ENCODE peak calls at places on chromosomes 5 and 9, in four cellular contexts. A is astrocyte, J is IMR-90, K is SK-N-SH. X is an unnamed sample. For H3K4me1, the result is how much of the 10 kb centered on the place peaks cover.

GRCh38 chr9:14238518-14238917 is 75.4 kb downstream of the NFIB start:
- DNase-seq in A (peak), J (peak), K (no peak), X (no peak)

GRCh38 chr5:91864902-91865420 is 481.8 kb upstream of the ARRDC3 start:
- DNase-seq in A (no peak), J (no peak), K (no peak), X (no peak)

GRCh38 chr5:90488791-90489190 is 14.1 kb downstream of the POLR3G start:
- DNase-seq in A (peak), J (peak), K (no peak), X (no peak)

GRCh38 chr5:56190500-56190899 is 42.6 kb downstream of the ANKRD55 start:
- DNase-seq in A (peak), J (peak), K (no peak), X (no peak)

GRCh38 chr9:17222932-17223331 is 88.1 kb downstream of the CNTLN start:
- DNase-seq in A (no peak), J (no peak), K (no peak), X (no peak)

GRCh38 chr9:25600501-25600900 is 77.7 kb downstream of the TUSC1 start:
- DNase-seq in A (no peak), J (no peak), K (no peak), X (no peak)

GRCh38 chr9:720239-720881 is 121.1 kb upstream of the DMRT1 start:
- DNase-seq in A (no peak), J (no peak), K (no peak), X (no peak)

GRCh38 chr9:38622083-38622674 is 1.8 kb upstream of the ANKRD18A start:
- DNase-seq in A (no peak), J (no peak), K (peak), X (peak)

GRCh38 chr9:2125909-2126308 is 110.8 kb downstream of the SMARCA2 start:
- DNase-seq in A (no peak), J (peak), K (no peak), X (no peak)

GRCh38 chr9:133005221-133005760 is 25.5 kb upstream of the GTF3C5 start:
- DNase-seq in A (no peak), J (no peak), K (no peak), X (no peak)

GRCh38 chr9:129624947-129625346 is 1.0 kb upstream of the NTMT1 start:
- DNase-seq in A (no peak), J (peak), K (no peak), X (no peak)

GRCh38 chr9:92650839-92651621 is 18.9 kb downstream of the IPPK start:
- DNase-seq in A (peak), J (peak), K (peak), X (no peak)

GRCh38 chr9:89978185-89978584 is 373.4 kb downstream of the GADD45G start:
- DNase-seq in A (no peak), J (peak), K (no peak), X (no peak)

DNA sequence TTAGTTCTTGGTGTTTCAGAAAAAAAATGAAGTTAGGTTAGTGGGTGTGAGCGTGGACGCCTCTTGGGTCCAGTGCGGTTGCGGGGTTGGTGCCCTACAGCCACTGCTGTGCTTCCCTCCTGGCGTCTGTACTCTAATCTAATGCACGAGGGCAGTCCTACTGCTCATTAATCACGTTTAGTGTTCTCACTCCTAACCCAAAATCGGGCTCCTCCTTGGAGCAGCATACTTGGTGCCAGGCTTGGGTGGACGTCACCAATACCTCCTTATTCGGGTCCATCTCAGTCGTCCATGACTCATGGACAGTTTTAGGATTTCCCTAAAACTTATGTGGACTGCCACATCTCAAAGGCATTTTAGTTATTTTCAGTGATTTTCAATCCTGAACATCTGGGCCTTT is 41.6 kb downstream of the TRIO start:
- DNase-seq in A (peak), J (peak), K (no peak), X (no peak)
- H3K4me1 ChIP-seq in A (half or more), J (under half), K (half or more), X (under half)

DNA sequence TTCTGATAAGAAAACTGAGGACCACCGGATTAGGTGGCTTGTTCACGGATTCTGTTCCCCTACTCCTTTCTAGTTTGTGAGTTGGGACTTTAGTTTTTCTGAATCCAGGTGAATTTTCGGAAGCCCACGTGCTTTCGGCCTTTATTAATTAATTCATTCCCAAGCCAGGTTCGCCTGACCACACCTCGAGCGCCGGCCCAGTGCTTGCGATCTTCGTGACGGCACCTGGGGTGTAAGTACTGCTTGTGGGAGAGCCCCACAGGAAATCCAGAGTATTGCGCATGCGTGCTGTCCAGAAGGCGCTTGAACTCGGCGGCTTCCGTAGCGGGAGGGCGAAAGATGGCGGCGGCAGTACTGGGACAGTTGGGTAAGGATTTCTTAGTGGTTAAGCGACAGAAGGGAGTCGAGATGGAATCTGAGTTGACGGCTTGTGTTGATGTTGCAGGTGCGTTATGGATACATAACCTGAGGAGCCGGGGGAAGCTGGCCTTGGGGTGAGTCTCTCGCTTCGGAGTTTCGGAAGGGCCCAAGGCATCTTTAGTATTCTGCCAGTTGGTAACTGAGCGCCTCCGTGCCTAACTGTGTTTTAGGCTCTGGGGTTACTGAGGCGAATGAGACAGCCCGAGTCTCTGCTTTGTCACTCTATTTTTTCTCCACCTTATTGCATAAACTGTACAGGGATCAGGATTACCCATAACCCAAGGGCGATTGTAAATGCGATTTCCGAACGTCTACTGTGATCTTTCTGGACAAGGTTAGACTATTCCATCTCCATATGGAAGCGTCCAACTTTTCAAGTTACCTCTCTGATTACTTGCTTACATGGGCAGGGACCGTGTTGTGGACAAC is at the start of gene MRPL22:
- DNase-seq in A (peak), J (peak), K (peak), X (peak)
- TF ChIP-seq CTCF in A (no peak), J (no peak), K (no peak), X (no peak)

GRCh38 chr5:139273322-139273571 is 20.3 kb upstream of the MATR3 start:
- DNase-seq in A (no peak), J (no peak), K (peak), X (no peak)

GRCh38 chr5:139271201-139272027 is 22.1 kb upstream of the MATR3 start:
- DNase-seq in A (peak), J (peak), K (no peak), X (no peak)

GRCh38 chr5:139275536-139276297 is 17.8 kb upstream of the MATR3 start:
- DNase-seq in A (no peak), J (no peak), K (no peak), X (peak)

GRCh38 chr5:139273572-139274264 is 19.8 kb upstream of the MATR3 start:
- DNase-seq in A (peak), J (peak), K (peak), X (peak)

GRCh38 chr5:139272471-139273321 is 20.8 kb upstream of the MATR3 start:
- DNase-seq in A (peak), J (peak), K (no peak), X (peak)
- H3K9ac ChIP-seq in A (peak), J (peak), K (peak), X (peak)

GRCh38 chr5:1789838-1790462 is 9.7 kb downstream of the MRPL36 start:
- DNase-seq in A (peak), J (peak), K (no peak), X (no peak)
- H3K4me1 ChIP-seq in A (half or more), J (under half), K (under half), X (under half)

GRCh38 chr9:76761448-76761847 is 2.8 kb upstream of the PCA3 start:
- DNase-seq in A (no peak), J (peak), K (no peak), X (no peak)

GRCh38 chr9:76757274-76757673 is 7.0 kb upstream of the PCA3 start:
- DNase-seq in A (no peak), J (no peak), K (no peak), X (no peak)

GRCh38 chr9:76759726-76760125 is 4.5 kb upstream of the PCA3 start:
- DNase-seq in A (no peak), J (no peak), K (no peak), X (peak)

GRCh38 chr9:76756273-76756650 is 8.0 kb upstream of the PCA3 start:
- DNase-seq in A (no peak), J (peak), K (peak), X (peak)

DNA sequence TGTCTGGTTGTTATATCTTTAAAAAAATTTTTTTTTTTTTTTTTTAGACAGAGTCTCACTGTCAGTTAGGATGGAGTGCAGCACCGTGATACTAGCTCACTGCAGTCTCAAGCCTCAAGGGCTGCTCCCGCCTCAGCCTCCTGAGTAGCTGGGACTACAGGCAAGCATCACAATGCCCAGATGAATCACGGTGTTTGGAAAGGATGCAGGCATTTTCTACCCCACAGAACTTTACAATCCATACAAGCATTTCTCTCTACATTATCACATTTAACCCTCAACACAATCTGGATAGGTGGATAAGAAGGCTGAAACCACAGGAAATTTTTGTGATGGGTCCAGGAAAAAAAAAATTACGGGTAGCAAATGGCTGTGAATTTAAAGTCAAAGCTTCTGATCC is 5.8 kb upstream of the PCA3 start:
- DNase-seq in A (peak), J (no peak), K (no peak), X (no peak)
- TF ChIP-seq CTCF in A (no peak), J (no peak), K (no peak), X (no peak)

GRCh38 chr5:15510092-15510491 is 10.1 kb downstream of the FBXL7 start:
- DNase-seq in A (peak), J (peak), K (no peak), X (no peak)
- H3K9ac ChIP-seq in A (no peak), J (no peak), K (no peak), X (no peak)

DNA sequence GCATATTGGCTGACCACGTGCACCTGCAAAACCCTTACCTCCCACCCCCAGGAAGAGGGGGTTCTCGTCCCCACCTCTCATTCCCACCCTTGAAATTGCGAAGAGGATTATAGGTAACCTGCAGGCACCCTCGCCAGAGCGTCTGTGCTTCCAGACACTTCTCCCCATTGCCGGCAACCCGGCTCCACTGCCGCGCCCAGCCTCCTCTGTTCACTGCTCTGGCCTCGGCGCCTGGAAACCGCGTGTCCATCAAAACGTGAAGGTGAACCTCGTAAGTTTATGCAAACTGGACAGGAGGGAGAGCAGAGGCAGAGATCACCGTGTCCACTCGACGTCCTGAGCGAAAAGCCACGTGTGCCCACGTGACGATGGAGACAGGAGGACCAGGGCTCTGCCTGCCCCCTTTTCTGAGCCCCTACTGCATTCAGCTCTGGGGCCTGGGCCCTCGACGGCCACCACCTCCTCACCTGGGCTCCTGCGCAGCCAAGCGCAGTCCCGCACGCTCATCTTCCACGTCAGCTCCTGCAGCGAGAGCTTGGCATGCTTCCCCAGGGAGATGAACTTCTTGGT is 1.9 kb downstream of the TERT start:
- DNase-seq in A (no peak), J (no peak), K (no peak), X (peak)
- H3K4me1 ChIP-seq in A (under half), J (under half), K (under half), X (under half)

DNA sequence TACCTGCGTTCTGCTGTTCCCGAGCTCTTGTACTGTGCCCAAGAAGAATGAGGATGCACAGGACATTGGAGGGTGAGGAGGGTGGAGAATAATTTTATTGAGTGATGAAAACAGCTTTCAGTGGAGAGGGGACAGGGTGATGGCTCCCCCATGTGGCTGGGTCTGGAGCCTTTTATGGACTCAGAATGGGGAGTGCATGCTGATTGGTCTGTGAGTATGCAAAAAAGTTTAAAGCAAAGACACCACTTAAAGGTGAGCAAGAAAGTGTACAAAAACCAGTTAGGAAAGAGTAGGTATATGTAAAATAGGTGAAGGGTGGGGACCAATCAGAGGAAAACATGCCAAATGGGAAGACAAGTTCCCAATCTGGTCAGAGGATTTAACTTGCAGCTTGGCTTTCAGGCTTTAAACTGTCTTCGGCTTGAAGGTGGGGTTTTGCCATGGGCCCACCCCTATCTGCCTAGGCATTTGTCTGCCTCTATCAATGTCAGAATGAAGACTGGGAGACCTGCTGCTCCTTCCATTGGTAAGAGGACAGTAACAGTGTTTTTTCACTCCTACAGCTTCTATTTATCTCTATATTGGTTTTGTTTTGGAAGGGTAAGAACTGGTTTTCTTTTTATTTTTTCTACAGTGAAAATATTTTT is 118.0 kb upstream of the RAI14 start:
- DNase-seq in A (no peak), J (peak), K (no peak), X (no peak)
- TF ChIP-seq CTCF in A (no peak), J (peak), K (peak), X (no peak)

X was measured in colonic mucosa.